ENCODE peak calls at places on chromosomes 6 and 20, in eight cellular contexts. K is ovary; T is tibial artery; Z is Karpas-422; P is transverse colon; D is colonic mucosa; J is CD8-positive, alpha-beta memory T cell; L is GM23338. U is an unnamed sample.
A peak's percentile ranks its signal among the peaks of the same experiment; 100 is the strongest.

GRCh38 chr20:50491926-50492634 is 18.1 kb upstream of the PTPN1 start:
- DNase-seq in Z (no peak), J (no peak), K (no peak), L (no peak), D (peak; percentile 72), T (peak; percentile 28), P (peak; percentile 79), U (no peak)

GRCh38 chr6:110491644-110492317 is 15.4 kb upstream of the SLC22A16 start:
- DNase-seq in K (no peak), P (no peak), D (no peak), Z (no peak), J (no peak), T (no peak), L (peak; percentile 10), U (no peak)

GRCh38 chr6:39688494-39688893 is 36.7 kb downstream of the KIF6 start:
- DNase-seq in K (no peak), T (no peak), P (no peak), Z (no peak), D (no peak), J (no peak), L (no peak), U (no peak)

GRCh38 chr20:63101781-63102719 is 95.3 kb upstream of the BHLHE23 start:
- DNase-seq in D (peak; percentile 37), J (peak; percentile 77), P (peak; percentile 44), T (peak; percentile 65), K (peak; percentile 24), Z (no peak), L (peak; percentile 70), U (no peak)

GRCh38 chr20:61762208-61762710 is 303.4 kb downstream of the TAF4 start:
- DNase-seq in L (no peak), Z (no peak), J (no peak), P (no peak), D (no peak), K (no peak), T (peak; percentile 35), U (no peak)

GRCh38 chr6:106974337-106974998 is at the start of gene CD24:
- DNase-seq in J (no peak), Z (peak; percentile 91), K (no peak), L (peak; percentile 81), D (peak; percentile 82), T (no peak), P (peak; percentile 83), U (no peak)

GRCh38 chr6:35611235-35611634 is 77.5 kb downstream of the FKBP5 start:
- DNase-seq in L (peak; percentile 39), Z (no peak), J (peak; percentile 54), T (no peak), P (no peak), K (no peak), D (no peak), U (no peak)

GRCh38 chr20:22729180-22729579 is 144.8 kb upstream of the FOXA2 start:
- DNase-seq in P (no peak), Z (no peak), T (no peak), D (peak; percentile 34), K (no peak), L (no peak), J (no peak), U (no peak)

GRCh38 chr6:34177181-34177591 is 31.3 kb upstream of the GRM4 start:
- DNase-seq in D (no peak), Z (no peak), K (no peak), P (no peak), T (no peak), L (no peak), J (no peak), U (no peak)

GRCh38 chr6:33967966-33968724 is 164.3 kb upstream of the MLN start:
- DNase-seq in Z (peak; percentile 43), K (no peak), T (peak; percentile 5), J (peak; percentile 3), P (peak; percentile 37), L (peak; percentile 82), D (peak; percentile 57), U (no peak)

GRCh38 chr20:47348539-47349142 is 7.9 kb downstream of the ZMYND8 start:
- DNase-seq in Z (peak; percentile 67), T (no peak), L (no peak), K (no peak), P (no peak), J (no peak), D (no peak), U (no peak)

GRCh38 chr20:47347661-47348462 is 8.6 kb downstream of the ZMYND8 start:
- DNase-seq in P (no peak), T (no peak), K (no peak), D (no peak), J (no peak), L (no peak), Z (no peak), U (no peak)

GRCh38 chr20:47350691-47351545 is 5.6 kb downstream of the ZMYND8 start:
- DNase-seq in P (no peak), J (no peak), K (no peak), L (no peak), Z (no peak), T (no peak), D (no peak), U (no peak)

GRCh38 chr20:47350181-47350550 is 6.3 kb downstream of the ZMYND8 start:
- DNase-seq in D (no peak), L (no peak), K (no peak), P (no peak), T (no peak), J (no peak), Z (peak; percentile 89), U (no peak)

GRCh38 chr20:47349365-47350180 is 6.9 kb downstream of the ZMYND8 start:
- DNase-seq in P (no peak), D (no peak), Z (no peak), T (no peak), K (no peak), L (peak; percentile 67), J (no peak), U (no peak)
- H3K27ac ChIP-seq in P (peak overlapping the region; percentile 100), D (peak overlapping the region; percentile 1), Z (peak overlapping the region; percentile 98), T (peak overlapping the region; percentile 97), K (peak overlapping the region; percentile 95), L (peak overlapping the region; percentile 98), J (peak overlapping the region; percentile 33), U (peak overlapping the region; percentile 100)

GRCh38 chr6:160238786-160239751 is 19.6 kb downstream of the SLC22A2 start:
- DNase-seq in Z (no peak), D (peak; percentile 48), P (peak; percentile 52), J (no peak), L (no peak), T (no peak), K (no peak), U (no peak)
- H3K27ac ChIP-seq in Z (no peak overlapping the region), D (peak overlapping the region; percentile 42), P (peak overlapping the region; percentile 66), J (no peak overlapping the region), L (peak overlapping the region; percentile 98), T (peak overlapping the region; percentile 49), K (no peak overlapping the region), U (peak overlapping the region; percentile 88)

GRCh38 chr6:41413250-41413649 is 77.8 kb downstream of the NCR2 start:
- DNase-seq in J (no peak), D (no peak), T (no peak), Z (no peak), P (no peak), L (peak; percentile 30), K (no peak), U (no peak)
- H3K27ac ChIP-seq in J (no peak overlapping the region), D (no peak overlapping the region), T (no peak overlapping the region), Z (no peak overlapping the region), P (no peak overlapping the region), L (no peak overlapping the region), K (no peak overlapping the region), U (no peak overlapping the region)

GRCh38 chr6:142696689-142697088 is 248.3 kb downstream of the HIVEP2 start:
- DNase-seq in Z (no peak), L (no peak), T (peak; percentile 77), J (no peak), P (peak; percentile 44), D (peak; percentile 48), K (peak; percentile 29), U (no peak)
- H3K27ac ChIP-seq in Z (no peak overlapping the region), L (no peak overlapping the region), T (peak overlapping the region; percentile 55), J (no peak overlapping the region), P (no peak overlapping the region), D (no peak overlapping the region), K (peak overlapping the region; percentile 62), U (peak overlapping the region; percentile 83)

GRCh38 chr20:8670900-8671229 is 398.0 kb upstream of the PLCB4 start:
- DNase-seq in D (no peak), T (no peak), Z (no peak), K (no peak), P (no peak), L (no peak), J (no peak), U (no peak)
- H3K27ac ChIP-seq in D (no peak overlapping the region), T (no peak overlapping the region), Z (no peak overlapping the region), K (no peak overlapping the region), P (no peak overlapping the region), L (no peak overlapping the region), J (no peak overlapping the region), U (no peak overlapping the region)

GRCh38 chr6:108560463-108561308 is at the start of gene FOXO3:
- DNase-seq in J (peak; percentile 79), Z (no peak), K (peak; percentile 95), L (peak; percentile 87), P (peak; percentile 95), T (peak; percentile 97), D (peak; percentile 94), U (peak; percentile 63)

GRCh38 chr6:108563292-108563691 is 2.6 kb downstream of the FOXO3 start:
- DNase-seq in K (no peak), T (no peak), J (no peak), P (no peak), D (no peak), L (no peak), Z (no peak), U (no peak)

GRCh38 chr6:108564178-108564577 is 3.5 kb downstream of the FOXO3 start:
- DNase-seq in T (no peak), D (no peak), P (no peak), K (no peak), J (no peak), L (no peak), Z (no peak), U (no peak)

GRCh38 chr6:108561742-108562502 is 1.2 kb downstream of the FOXO3 start:
- DNase-seq in L (peak; percentile 46), P (peak; percentile 27), D (peak; percentile 47), J (peak; percentile 60), Z (no peak), T (peak; percentile 73), K (peak; percentile 54), U (no peak)

DNA sequence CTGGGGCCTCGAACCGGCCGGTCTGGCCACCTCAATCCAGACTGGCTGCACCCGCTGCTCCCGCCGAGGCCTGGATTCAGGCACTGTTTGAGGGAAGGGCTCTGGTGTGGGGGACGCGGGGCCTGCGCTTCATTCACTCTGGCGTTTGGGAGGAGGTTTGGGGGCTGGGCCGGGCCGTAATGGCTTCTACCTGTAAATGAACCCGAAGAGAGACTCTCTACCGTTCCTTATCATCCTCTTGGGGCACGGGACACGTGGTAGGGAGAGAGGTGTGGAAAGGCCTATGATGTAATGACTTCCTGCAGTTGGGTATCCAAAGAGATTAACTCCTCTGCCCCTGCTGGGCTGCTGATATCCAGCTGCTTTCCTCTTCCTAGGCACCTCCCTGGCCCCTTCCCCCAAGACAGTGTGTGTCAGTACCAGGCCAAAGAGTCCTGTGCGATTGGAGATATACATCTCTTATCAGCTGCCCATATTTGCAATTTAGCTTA is 1.8 kb downstream of the FOXO3 start:
- DNase-seq in T (peak; percentile 83), Z (no peak), J (no peak), P (peak; percentile 65), L (peak; percentile 94), K (peak; percentile 83), D (peak; percentile 84), U (peak; percentile 37)
- H3K27ac ChIP-seq in T (peak overlapping the region; percentile 99), Z (no peak overlapping the region), J (no peak overlapping the region), P (peak overlapping the region; percentile 98), L (no peak overlapping the region), K (peak overlapping the region; percentile 99), D (peak overlapping the region; percentile 100), U (peak overlapping the region; percentile 100)

U was measured in thoracic aorta.